ENCODE peak calls at places on chromosome 1, in nine cellular contexts. G is bronchial epithelial cell, Z is HFFc6, C is A549, U is H9, J is fibroblast of mammary gland, H is heart left ventricle, T is tibial artery, Y is WTC11. R is an unnamed sample.

GRCh38 chr1:197486948-197487347 is 218.9 kb downstream of the CRB1 start:
- DNase-seq in T (no peak), C (no peak), Y (no peak), Z (no peak), G (peak), H (peak), J (peak), U (no peak), R (no peak)

GRCh38 chr1:6385673-6386191 is 7.8 kb downstream of the ACOT7 start:
- DNase-seq in Y (peak), H (peak), C (peak), Z (no peak), G (peak), T (no peak), J (peak), U (peak), R (no peak)

GRCh38 chr1:236759252-236759859 is 35.7 kb upstream of the MTR start:
- DNase-seq in T (no peak), H (no peak), Z (peak), Y (no peak), J (peak), G (peak), U (no peak), C (peak), R (no peak)

GRCh38 chr1:110185181-110185580 is 24.9 kb upstream of the KCNC4 start:
- DNase-seq in J (no peak), Y (no peak), Z (no peak), U (no peak), H (peak), T (no peak), C (no peak), G (no peak), R (peak)

GRCh38 chr1:64172458-64172983 is 30.9 kb upstream of the UBE2U start:
- DNase-seq in C (peak), Z (peak), G (peak), Y (no peak), T (no peak), J (peak), U (no peak), H (no peak), R (no peak)

GRCh38 chr1:177959793-177960515 is 9.9 kb downstream of the SEC16B start:
- DNase-seq in J (peak), G (peak), Z (peak), C (peak), H (no peak), U (no peak), Y (no peak), T (no peak), R (no peak)

GRCh38 chr1:244340396-244340795 is 111.3 kb downstream of the ADSS2 start:
- DNase-seq in Z (no peak), J (no peak), T (no peak), U (peak), Y (peak), C (no peak), G (no peak), H (no peak), R (no peak)

GRCh38 chr1:30914587-30914922 is 6.0 kb upstream of the SDC3 start:
- DNase-seq in U (no peak), J (no peak), Z (no peak), G (no peak), C (no peak), H (no peak), T (no peak), Y (no peak), R (no peak)

GRCh38 chr1:217106231-217106630 is 383.0 kb upstream of the ESRRG start:
- DNase-seq in Z (no peak), U (no peak), J (no peak), H (no peak), C (no peak), T (no peak), Y (no peak), G (peak), R (no peak)

GRCh38 chr1:147073062-147073432 is 99.2 kb downstream of the PRKAB2 start:
- DNase-seq in Y (peak), U (peak), G (no peak), Z (no peak), J (no peak), H (no peak), T (no peak), C (no peak), R (no peak)

GRCh38 chr1:90925928-90926869 is 95.6 kb downstream of the ZNF644 start:
- DNase-seq in G (peak), Y (no peak), H (no peak), U (no peak), J (peak), T (no peak), C (peak), Z (peak), R (no peak)

GRCh38 chr1:30229557-30229956 is 493.8 kb downstream of the MATN1 start:
- DNase-seq in J (no peak), H (no peak), U (no peak), Y (no peak), T (no peak), G (no peak), C (no peak), Z (no peak), R (peak)

GRCh38 chr1:145849356-145850165 is 4.1 kb downstream of the NUDT17 start:
- DNase-seq in T (no peak), Z (peak), J (peak), U (no peak), C (no peak), H (no peak), G (peak), Y (peak), R (peak)

GRCh38 chr1:85027242-85027983 is 20.9 kb downstream of the MCOLN3 start:
- DNase-seq in J (peak), G (peak), C (peak), H (no peak), U (no peak), Y (no peak), T (no peak), Z (peak), R (no peak)
- TF ChIP-seq CTCF in J (peak), G (no peak), C (peak), H (no peak), U (peak), Y (no peak), T (peak), Z (no peak), R (no peak)

GRCh38 chr1:68831281-68831680 is 334.4 kb upstream of the DEPDC1 start:
- DNase-seq in Y (no peak), U (no peak), J (no peak), H (no peak), C (no peak), T (no peak), G (no peak), Z (no peak), R (no peak)

GRCh38 chr1:68828013-68828412 is 331.1 kb upstream of the DEPDC1 start:
- DNase-seq in C (no peak), J (no peak), T (no peak), G (no peak), Y (no peak), U (no peak), Z (no peak), H (no peak), R (no peak)

GRCh38 chr1:68827261-68827660 is 330.4 kb upstream of the DEPDC1 start:
- DNase-seq in T (no peak), U (no peak), Y (no peak), Z (no peak), C (no peak), H (no peak), G (no peak), J (no peak), R (no peak)

DNA sequence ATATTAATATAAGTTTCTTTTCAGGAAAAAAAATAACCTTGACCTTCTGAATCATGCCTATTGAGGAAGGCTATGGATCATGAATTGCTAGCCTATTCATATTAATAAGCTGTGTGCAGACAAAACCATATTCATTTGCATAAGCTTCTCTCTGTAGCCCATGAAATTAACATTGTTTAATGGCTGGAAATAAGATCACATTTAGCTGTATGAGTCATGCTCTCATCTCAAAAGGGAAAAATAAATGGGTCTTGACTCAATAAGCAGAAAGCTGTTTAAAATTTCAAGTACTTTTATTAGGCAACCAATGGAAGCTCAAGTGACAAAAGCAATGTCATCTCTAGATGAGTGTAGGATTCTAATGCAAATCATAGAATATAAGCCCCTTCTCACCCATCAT is 330.0 kb upstream of the DEPDC1 start:
- DNase-seq in H (no peak), T (no peak), U (no peak), C (no peak), J (no peak), G (no peak), Z (no peak), Y (no peak), R (no peak)
- TF ChIP-seq CTCF in H (no peak), T (no peak), U (no peak), C (no peak), J (no peak), G (no peak), Z (no peak), Y (no peak), R (no peak)

GRCh38 chr1:54273092-54273836 is 73.3 kb downstream of the MRPL37 start:
- DNase-seq in Z (peak), Y (peak), T (peak), J (peak), H (peak), G (no peak), C (no peak), U (peak), R (peak)
- TF ChIP-seq CTCF in Z (peak), Y (no peak), T (peak), J (peak), H (peak), G (no peak), C (no peak), U (peak), R (peak)

GRCh38 chr1:156376146-156376545 is 7.1 kb downstream of the RHBG start:
- DNase-seq in Y (no peak), U (no peak), J (peak), Z (peak), H (no peak), G (no peak), T (no peak), C (no peak), R (no peak)

GRCh38 chr1:156378557-156378956 is 9.5 kb downstream of the RHBG start:
- DNase-seq in T (no peak), G (no peak), H (no peak), C (no peak), J (no peak), Y (no peak), U (no peak), Z (no peak), R (no peak)

GRCh38 chr1:156373546-156373945 is 4.5 kb downstream of the RHBG start:
- DNase-seq in Y (no peak), G (no peak), H (no peak), C (no peak), J (no peak), Z (no peak), U (no peak), T (no peak), R (no peak)

GRCh38 chr1:156379420-156380165 is 10.6 kb downstream of the RHBG start:
- DNase-seq in C (peak), G (no peak), U (no peak), H (no peak), J (no peak), T (no peak), Z (peak), Y (no peak), R (peak)

GRCh38 chr1:156376958-156377919 is 8.2 kb downstream of the RHBG start:
- DNase-seq in C (no peak), J (no peak), G (no peak), H (no peak), Y (no peak), U (no peak), Z (no peak), T (no peak), R (no peak)
- TF ChIP-seq CTCF in C (no peak), J (no peak), G (no peak), H (no peak), Y (no peak), U (no peak), Z (no peak), T (no peak), R (no peak)

GRCh38 chr1:170218261-170218660 is 72.5 kb downstream of the NTMT2 start:
- DNase-seq in Z (no peak), T (no peak), U (no peak), J (peak), Y (no peak), H (no peak), C (no peak), G (no peak), R (no peak)

GRCh38 chr1:170214980-170215910 is 69.5 kb downstream of the NTMT2 start:
- DNase-seq in T (peak), C (no peak), U (no peak), H (peak), Y (no peak), G (no peak), Z (no peak), J (peak), R (no peak)

GRCh38 chr1:170213598-170213997 is 67.8 kb downstream of the NTMT2 start:
- DNase-seq in C (no peak), J (no peak), Z (no peak), U (no peak), Y (no peak), T (peak), G (no peak), H (peak), R (no peak)

GRCh38 chr1:170210142-170210541 is 64.4 kb downstream of the NTMT2 start:
- DNase-seq in J (no peak), Y (no peak), Z (no peak), U (no peak), C (no peak), T (no peak), H (no peak), G (no peak), R (no peak)

DNA sequence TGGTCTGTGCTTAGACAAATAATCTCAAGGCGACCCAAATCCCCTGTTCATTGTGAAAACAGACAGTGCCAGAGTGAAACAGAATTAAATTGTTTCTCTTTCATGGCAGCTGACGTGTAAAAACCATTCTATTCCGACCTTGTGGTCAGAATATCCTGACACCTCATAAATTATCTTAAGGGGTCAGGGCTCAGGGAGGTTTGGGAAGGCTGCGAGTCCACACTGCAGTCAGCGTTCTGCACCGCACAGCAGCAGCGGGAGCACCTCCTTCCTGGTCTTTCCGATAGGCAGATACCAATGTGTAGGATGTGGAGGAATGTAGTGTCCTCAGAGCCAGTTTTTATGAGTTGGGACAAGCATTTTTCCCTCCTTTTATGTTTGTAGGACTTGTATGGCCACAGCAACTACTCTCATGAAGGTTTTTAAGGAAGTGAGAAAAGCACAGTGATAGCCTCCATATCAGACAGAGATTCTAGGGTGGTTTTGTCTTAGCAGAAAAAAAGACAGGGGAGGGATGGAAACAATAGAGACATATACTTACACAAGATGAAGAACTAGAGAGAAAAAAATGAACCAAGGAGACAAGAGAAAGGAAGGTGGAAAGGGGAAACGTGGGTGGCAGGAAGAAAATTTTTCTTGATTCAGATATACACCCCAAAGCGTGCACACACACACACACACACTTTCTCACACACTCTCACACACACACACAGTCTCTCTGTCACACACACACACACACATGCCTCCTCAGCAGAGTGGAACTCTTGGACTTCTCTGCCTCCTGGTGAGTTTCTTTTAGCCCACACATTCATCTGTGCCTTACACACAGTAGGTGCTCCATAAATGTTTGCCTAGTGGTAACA is 68.6 kb downstream of the NTMT2 start:
- DNase-seq in G (no peak), C (no peak), T (no peak), H (no peak), Y (no peak), Z (no peak), U (no peak), J (peak), R (no peak)
- TF ChIP-seq CTCF in G (no peak), C (no peak), T (no peak), H (no peak), Y (no peak), Z (no peak), U (no peak), J (no peak), R (no peak)

DNA sequence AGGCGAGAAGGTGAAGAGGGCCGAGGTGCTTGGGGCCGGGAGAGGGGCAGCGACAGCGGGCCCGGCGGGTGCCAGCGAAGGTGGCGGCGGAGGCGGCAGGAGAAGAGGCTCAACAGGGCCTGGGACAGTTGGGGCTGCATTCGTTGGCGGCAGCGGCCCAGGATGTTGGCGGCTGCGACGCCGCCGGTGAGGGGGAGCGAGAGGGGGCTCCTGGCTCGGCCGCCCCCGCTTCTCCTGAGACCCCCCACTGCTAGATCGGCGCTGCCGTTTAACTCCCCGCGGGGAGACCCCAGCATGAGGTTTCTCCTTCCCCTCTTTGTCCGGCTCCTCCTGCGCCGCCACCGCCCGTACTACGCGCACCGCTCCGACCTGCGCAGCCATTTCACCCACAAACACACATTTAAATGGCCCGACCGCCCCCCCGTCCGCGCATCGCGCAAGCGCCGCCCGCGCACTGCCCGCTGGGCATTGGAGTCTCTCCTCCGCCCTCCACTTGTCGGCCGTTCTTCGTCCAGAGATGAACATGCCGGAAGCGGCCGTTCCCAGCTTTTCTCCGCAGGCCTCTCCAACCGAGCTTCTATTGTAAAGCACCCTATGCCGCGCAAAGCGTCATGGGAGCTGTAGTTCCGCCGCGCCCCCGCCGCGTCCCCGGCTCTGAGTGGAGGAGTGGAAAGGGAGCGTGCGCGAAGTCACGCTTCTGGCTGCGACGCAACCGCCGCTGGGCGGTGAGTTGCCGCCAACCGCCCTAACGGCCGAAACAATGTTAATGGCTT is at the start of gene RSBN1:
- DNase-seq in G (peak), C (peak), J (peak), T (peak), H (peak), U (peak), Z (peak), Y (peak), R (peak)
- TF ChIP-seq CTCF in G (peak), C (no peak), J (no peak), T (no peak), H (peak), U (no peak), Z (no peak), Y (no peak), R (no peak)

GRCh38 chr1:225573216-225573615 is 79.7 kb downstream of the ENAH start:
- DNase-seq in Y (no peak), U (no peak), C (no peak), J (no peak), T (no peak), Z (no peak), H (no peak), G (no peak), R (no peak)

GRCh38 chr1:225565845-225566244 is 87.1 kb downstream of the ENAH start:
- DNase-seq in G (no peak), C (no peak), J (peak), U (no peak), H (no peak), T (peak), Y (no peak), Z (no peak), R (peak)

GRCh38 chr1:225572422-225572821 is 80.5 kb downstream of the ENAH start:
- DNase-seq in C (peak), H (no peak), J (peak), Y (no peak), U (no peak), Z (peak), T (no peak), G (peak), R (no peak)

DNA sequence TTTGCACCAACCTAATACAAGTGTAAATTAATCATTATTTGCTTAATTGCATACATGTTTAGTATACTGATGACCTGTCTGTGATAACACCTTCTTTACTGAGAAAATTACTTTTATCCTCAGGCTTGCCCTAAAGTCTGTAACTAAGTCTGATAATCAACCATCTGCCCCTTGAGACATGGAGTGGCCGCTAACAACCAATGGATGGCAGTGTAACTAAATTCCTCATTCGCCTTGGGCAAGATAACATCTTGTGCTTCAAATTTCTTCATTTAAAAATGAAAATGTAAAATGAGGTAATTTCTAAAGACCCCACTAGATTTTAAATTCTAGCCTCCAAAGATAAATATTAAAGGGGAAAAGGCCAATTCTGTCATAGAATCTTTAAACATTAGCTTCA is 85.1 kb downstream of the ENAH start:
- DNase-seq in U (no peak), J (peak), Y (no peak), T (no peak), Z (no peak), H (no peak), C (peak), G (peak), R (peak)
- TF ChIP-seq CTCF in U (peak), J (peak), Y (no peak), T (no peak), Z (peak), H (no peak), C (peak), G (no peak), R (no peak)

R was measured in WERI-Rb-1.